ENCODE peak calls at places on chromosomes 7 and 10, in eight cellular contexts. F is right lobe of liver, Q is GM06990, J is choroid plexus epithelial cell, G is gastrocnemius medialis, Z is heart right ventricle, W is mammary epithelial cell, O is thoracic aorta. M is an unnamed sample.

GRCh38 chr7:90766814-90767564 is 170.9 kb downstream of the CDK14 start:
- DNase-seq in F (peak), G (peak), Q (no peak), Z (peak), J (peak), W (peak), O (no peak), M (no peak)

GRCh38 chr7:143325215-143325614 is 9.3 kb downstream of the CLCN1 start:
- DNase-seq in J (no peak), F (no peak), W (no peak), O (no peak), Q (no peak), G (no peak), Z (no peak), M (no peak)

GRCh38 chr7:144720139-144720538 is 115.7 kb downstream of the TPK1 start:
- DNase-seq in G (no peak), J (peak), W (peak), F (no peak), O (no peak), Q (no peak), Z (no peak), M (no peak)

GRCh38 chr10:131556897-131557500 is 245.5 kb upstream of the TCERG1L start:
- DNase-seq in W (no peak), Z (no peak), J (no peak), Q (no peak), O (no peak), G (no peak), F (no peak), M (no peak)

GRCh38 chr7:32070051-32070405 is 179 bp downstream of the PDE1C start:
- DNase-seq in G (no peak), J (no peak), Z (no peak), F (no peak), W (peak), O (no peak), Q (no peak), M (no peak)

GRCh38 chr7:5296627-5297226 is 14.0 kb downstream of the SLC29A4 start:
- DNase-seq in F (no peak), G (no peak), O (no peak), J (peak), Q (peak), Z (no peak), W (no peak), M (peak)

GRCh38 chr10:64062793-64063192 is 541.6 kb downstream of the REEP3 start:
- DNase-seq in F (no peak), Q (no peak), J (no peak), G (no peak), W (no peak), Z (no peak), O (no peak), M (no peak)

GRCh38 chr7:111138196-111138569 is 47.3 kb downstream of the LRRN3 start:
- DNase-seq in W (peak), J (peak), G (peak), O (peak), Z (peak), Q (peak), F (peak), M (peak)

GRCh38 chr10:52215745-52216361 is 98.2 kb upstream of the DKK1 start:
- DNase-seq in J (peak), F (peak), Z (no peak), W (peak), G (peak), Q (peak), O (no peak), M (no peak)

GRCh38 chr10:137031-137430 is 1.8 kb downstream of the ZMYND11 start:
- DNase-seq in W (peak), Q (peak), F (no peak), Z (no peak), J (peak), O (no peak), G (no peak), M (no peak)

GRCh38 chr7:41912851-41913580 is 210.1 kb upstream of the INHBA start:
- DNase-seq in G (no peak), O (no peak), J (no peak), F (no peak), Q (no peak), Z (no peak), W (peak), M (no peak)

GRCh38 chr10:69403519-69403918 is 13.2 kb downstream of the TACR2 start:
- DNase-seq in J (peak), Z (no peak), O (no peak), G (no peak), F (no peak), Q (no peak), W (peak), M (no peak)

GRCh38 chr7:99789441-99790070 is 5.6 kb upstream of the CYP3A4 start:
- DNase-seq in J (no peak), F (no peak), W (peak), O (no peak), Z (no peak), G (peak), Q (no peak), M (no peak)

GRCh38 chr7:155953501-155953778 is 141.2 kb upstream of the SHH start:
- DNase-seq in F (no peak), W (no peak), J (no peak), Q (no peak), O (no peak), Z (no peak), G (no peak), M (no peak)
- TF ChIP-seq CTCF in F (no peak), W (no peak), J (no peak), Q (no peak), O (no peak), Z (no peak), G (no peak), M (no peak)

DNA sequence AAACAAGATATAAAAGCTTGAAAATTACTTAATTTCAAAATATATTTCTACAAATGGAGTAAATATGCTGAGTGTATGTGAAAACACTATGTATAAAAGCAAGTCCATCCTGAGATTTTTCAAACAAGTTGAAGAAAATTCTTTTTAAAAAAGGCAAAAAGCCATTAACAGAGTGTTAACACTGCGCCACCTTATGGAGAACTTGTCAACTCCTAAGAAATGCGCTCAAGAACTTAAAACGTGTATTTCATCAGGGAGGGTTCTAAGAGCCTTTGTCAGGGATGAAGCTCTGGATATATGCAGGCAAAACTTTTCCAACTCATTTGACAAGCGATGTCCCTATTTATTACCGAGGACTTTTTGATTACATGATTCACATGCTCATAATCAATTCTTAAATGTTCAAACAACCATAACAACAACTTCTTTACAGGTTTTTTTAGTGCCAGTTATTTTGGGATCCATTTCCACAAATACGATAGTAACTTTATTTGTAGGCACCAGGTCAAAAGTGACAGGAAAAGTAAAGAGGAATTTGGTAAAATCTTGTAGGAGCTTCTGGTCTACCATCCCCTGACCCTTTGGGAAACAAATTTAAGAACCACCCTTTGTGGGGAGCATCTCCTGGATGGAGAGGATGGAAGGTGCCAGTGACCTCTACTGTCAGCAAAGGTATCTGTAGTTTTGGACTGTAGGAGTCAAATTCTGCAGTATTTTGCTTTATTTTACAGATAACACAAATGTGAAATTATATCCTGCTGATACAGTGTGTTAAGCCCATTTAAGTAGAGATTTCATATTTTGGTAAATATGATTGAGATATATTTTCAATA is 23.2 kb downstream of the CALCR start:
- DNase-seq in F (no peak), Z (no peak), W (peak), G (no peak), Q (no peak), J (peak), O (no peak), M (no peak)
- TF ChIP-seq CTCF in F (peak), Z (peak), W (peak), G (no peak), Q (peak), J (peak), O (no peak), M (peak)

DNA sequence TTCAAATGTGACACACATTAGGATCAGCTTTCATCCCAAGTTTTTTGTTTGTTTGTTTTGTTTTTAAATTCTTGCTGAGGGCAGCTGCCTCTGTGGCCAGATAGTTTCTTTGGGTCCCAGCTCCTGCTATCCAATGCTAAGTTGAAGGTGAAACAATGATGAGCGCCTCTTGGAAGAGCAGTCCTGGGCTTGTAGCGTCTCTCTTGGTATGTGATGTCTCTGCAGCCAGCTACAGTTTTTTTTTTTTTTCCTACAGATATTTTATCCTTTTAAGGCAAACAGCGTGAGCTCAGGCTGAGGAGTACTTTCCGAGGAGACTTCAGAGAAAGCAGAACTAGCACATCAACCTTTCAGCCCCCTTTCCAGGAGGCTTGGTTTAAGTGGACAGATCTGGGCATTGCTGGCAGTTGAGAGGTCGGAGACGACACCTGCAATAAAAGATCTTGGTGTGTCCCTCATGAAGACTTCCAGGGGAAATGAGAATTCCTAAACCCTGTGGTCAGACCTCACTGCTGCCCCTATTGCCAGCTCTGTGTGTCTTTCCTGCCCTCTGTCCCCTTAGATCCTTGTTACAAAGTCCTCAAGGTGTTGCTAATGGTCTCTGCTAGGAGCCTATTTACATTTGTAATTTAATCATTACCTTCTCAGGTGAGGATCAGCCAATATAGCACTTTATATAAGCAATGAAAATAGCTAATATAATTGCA is 9.1 kb downstream of the PRKG1 start:
- DNase-seq in O (no peak), G (no peak), W (no peak), Z (no peak), J (peak), Q (no peak), F (no peak), M (no peak)
- TF ChIP-seq CTCF in O (peak), G (no peak), W (no peak), Z (peak), J (peak), Q (no peak), F (no peak), M (no peak)

DNA sequence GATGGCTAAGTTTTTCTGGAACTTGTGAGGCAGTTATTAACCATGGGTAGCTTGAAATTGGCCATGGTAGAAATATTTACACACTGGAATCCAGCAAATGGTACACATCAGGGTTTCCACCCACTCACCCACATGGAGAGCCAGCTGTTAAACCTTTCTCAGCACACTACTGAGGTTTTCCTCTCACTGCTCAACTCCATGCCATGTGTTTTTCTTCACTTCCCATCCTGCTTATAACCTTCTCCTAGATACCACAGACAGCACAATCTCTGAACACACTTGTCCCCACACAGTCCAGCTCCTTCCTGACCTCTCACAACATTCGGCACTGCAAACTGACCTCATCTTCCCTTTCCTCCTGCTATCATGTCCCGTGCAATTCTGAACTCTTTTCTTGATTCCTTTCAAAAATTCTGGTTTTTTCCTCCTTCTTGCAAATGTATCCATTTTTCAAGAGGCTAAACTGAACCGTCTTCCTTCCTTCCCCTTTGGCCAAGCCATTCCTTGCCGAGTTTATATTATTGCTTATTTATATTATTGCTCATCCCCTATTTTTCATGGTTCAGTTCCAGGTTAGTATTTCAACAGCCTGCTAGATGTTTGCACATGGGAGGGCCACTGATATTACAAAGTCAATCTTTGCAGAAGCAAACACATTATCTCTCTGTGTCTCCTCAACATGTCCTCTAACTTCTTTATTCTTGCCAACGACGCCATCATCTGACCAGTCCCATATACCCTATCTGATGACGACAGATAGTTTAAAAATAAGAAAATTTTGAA is 606.4 kb downstream of the SORCS1 start:
- DNase-seq in Q (no peak), O (no peak), F (no peak), Z (no peak), J (peak), W (no peak), G (no peak), M (no peak)
- TF ChIP-seq CTCF in Q (no peak), O (no peak), F (no peak), Z (no peak), J (no peak), W (no peak), G (no peak), M (no peak)

DNA sequence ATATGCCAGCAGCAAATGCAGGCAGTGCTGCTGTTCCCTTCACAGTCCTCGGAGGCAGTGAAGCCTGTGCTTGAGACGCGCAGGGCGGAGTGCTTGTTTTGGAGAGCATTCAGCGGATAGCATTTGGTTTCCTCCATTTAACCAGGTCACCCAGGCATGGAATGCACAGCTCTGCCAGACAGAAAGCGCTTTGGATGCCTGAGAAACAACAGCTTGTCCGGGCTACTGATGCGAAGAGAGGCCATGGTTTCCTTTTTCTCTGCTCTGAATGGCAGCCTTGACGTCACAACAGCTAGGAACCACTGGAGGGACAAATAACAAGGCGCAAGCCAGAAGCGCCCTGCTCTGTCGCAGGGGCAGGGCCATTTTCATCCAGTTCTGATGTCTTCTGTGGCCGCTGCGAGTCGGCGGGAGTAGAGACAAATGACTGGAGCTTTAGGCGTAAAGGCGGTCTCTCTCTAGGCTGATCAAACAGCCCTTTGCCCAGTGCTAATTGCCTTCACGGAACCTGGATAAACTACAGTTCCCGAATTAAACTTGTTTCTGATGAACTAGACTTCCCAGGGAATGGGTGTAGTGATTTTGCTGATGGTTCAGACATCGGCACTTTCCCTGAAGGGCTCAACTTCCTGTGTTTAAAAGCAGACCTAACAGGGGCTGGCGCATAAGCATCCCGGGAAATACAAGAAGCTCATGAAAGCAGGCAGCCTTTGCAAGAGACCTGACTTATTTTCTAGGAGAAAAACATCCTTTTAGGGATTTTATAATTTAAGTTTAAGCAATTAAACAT is 187.6 kb upstream of the KLF14 start:
- DNase-seq in Z (peak), Q (no peak), W (no peak), F (peak), J (peak), O (peak), G (peak), M (peak)
- TF ChIP-seq CTCF in Z (no peak), Q (no peak), W (no peak), F (no peak), J (peak), O (peak), G (no peak), M (no peak)

GRCh38 chr10:87594864-87595263 is 64.8 kb upstream of the PAPSS2 start:
- DNase-seq in F (peak), O (no peak), Z (no peak), G (no peak), W (no peak), J (peak), Q (no peak), M (no peak)
- TF ChIP-seq CTCF in F (no peak), O (no peak), Z (no peak), G (no peak), W (no peak), J (no peak), Q (no peak), M (no peak)